ENCODE peak calls at places on chromosome 17, in six cellular contexts. J is stimulated activated CD4-positive, alpha-beta T cell treated with anti-CD3 and anti-CD28 coated beads, Interleukin-1b, Interleukin-23, amount 100 ng/mL, for 1 hour; M is CD8-positive, alpha-beta T cell; A is psoas muscle; H is NCI-H1048; T is SW480. C is an unnamed sample.

GRCh38 chr17:17186051-17186450 is 20.1 kb downstream of the PLD6 start:
- DNase-seq in J (peak), M (no peak), A (no peak), H (no peak), T (no peak), C (no peak)

GRCh38 chr17:7446669-7447068 is 1.8 kb downstream of the CHRNB1 start:
- DNase-seq in J (no peak), M (no peak), A (no peak), H (no peak), T (no peak), C (no peak)

GRCh38 chr17:44807093-44807816 is 22.8 kb downstream of the GJC1 start:
- DNase-seq in J (no peak), M (no peak), A (no peak), H (no peak), T (no peak), C (no peak)

GRCh38 chr17:18974407-18975149 is 22.6 kb downstream of the SLC5A10 start:
- DNase-seq in J (no peak), M (no peak), A (no peak), H (no peak), T (no peak), C (no peak)

GRCh38 chr17:79628861-79629547 is 18.2 kb upstream of the RBFOX3 start:
- DNase-seq in J (no peak), M (no peak), A (peak), H (no peak), T (peak), C (no peak)

GRCh38 chr17:27207073-27207511 is 86.8 kb upstream of the WSB1 start:
- DNase-seq in J (no peak), M (no peak), A (no peak), H (no peak), T (peak), C (no peak)

GRCh38 chr17:65560628-65561371 is 648 bp downstream of the AXIN2 start:
- DNase-seq in J (peak), M (peak), A (peak), H (peak), T (peak), C (peak)

GRCh38 chr17:28549274-28550132 is 2.9 kb downstream of the UNC119 start:
- DNase-seq in J (peak), M (peak), A (no peak), H (no peak), T (no peak), C (no peak)

GRCh38 chr17:77464988-77465357 is 324.2 kb downstream of the SEC14L1 start:
- DNase-seq in J (no peak), M (no peak), A (no peak), H (no peak), T (no peak), C (no peak)

GRCh38 chr17:27577884-27578717 is 52.9 kb upstream of the LGALS9 start:
- DNase-seq in J (no peak), M (no peak), A (no peak), H (no peak), T (no peak), C (no peak)

GRCh38 chr17:71338396-71338795 is 782.4 kb upstream of the SOX9 start:
- DNase-seq in J (no peak), M (no peak), A (no peak), H (no peak), T (peak), C (no peak)

GRCh38 chr17:71866095-71866494 is 254.7 kb upstream of the SOX9 start:
- DNase-seq in J (no peak), M (no peak), A (no peak), H (no peak), T (no peak), C (no peak)

GRCh38 chr17:31677036-31677435 is 182.0 kb downstream of the COPRS start:
- DNase-seq in J (no peak), M (no peak), A (no peak), H (no peak), T (no peak), C (no peak)

GRCh38 chr17:27236710-27237315 is 57.1 kb upstream of the WSB1 start:
- DNase-seq in J (peak), M (peak), A (peak), H (peak), T (peak), C (no peak)

GRCh38 chr17:42163113-42163512 is 8.3 kb upstream of the RAB5C start:
- DNase-seq in J (peak), M (no peak), A (no peak), H (no peak), T (no peak), C (no peak)

GRCh38 chr17:75557852-75558665 is 29.5 kb upstream of the MYO15B start:
- DNase-seq in J (no peak), M (no peak), A (no peak), H (no peak), T (no peak), C (no peak)

GRCh38 chr17:39082482-39082881 is 69.0 kb downstream of the PLXDC1 start:
- DNase-seq in J (no peak), M (no peak), A (no peak), H (no peak), T (no peak), C (no peak)

GRCh38 chr17:10754109-10754508 is 24.3 kb upstream of the TMEM220 start:
- DNase-seq in J (no peak), M (no peak), A (no peak), H (no peak), T (peak), C (no peak)

GRCh38 chr17:37729905-37730304 is 15.0 kb downstream of the HNF1B start:
- DNase-seq in J (no peak), M (no peak), A (no peak), H (no peak), T (no peak), C (no peak)

GRCh38 chr17:63774141-63774981 is at the start of gene DDX42:
- DNase-seq in J (no peak), M (peak), A (peak), H (no peak), T (peak), C (peak)

GRCh38 chr17:50830994-50831393 is 4.4 kb upstream of the WFIKKN2 start:
- DNase-seq in J (no peak), M (no peak), A (no peak), H (no peak), T (no peak), C (no peak)

GRCh38 chr17:1180958-1181768 is 1.4 kb upstream of the ABR start:
- DNase-seq in J (no peak), M (no peak), A (no peak), H (no peak), T (no peak), C (no peak)

GRCh38 chr17:3635474-3636153 is 436 bp downstream of the SHPK start:
- DNase-seq in J (peak), M (no peak), A (no peak), H (no peak), T (no peak), C (no peak)

GRCh38 chr17:45123076-45123770 is 9.1 kb downstream of the PLCD3 start:
- DNase-seq in J (no peak), M (no peak), A (no peak), H (no peak), T (no peak), C (no peak)

GRCh38 chr17:62093188-62094155 is 28.4 kb upstream of the MED13 start:
- DNase-seq in J (no peak), M (no peak), A (no peak), H (no peak), T (peak), C (no peak)

GRCh38 chr17:59423137-59423703 is 91.8 kb downstream of the YPEL2 start:
- DNase-seq in J (no peak), M (no peak), A (peak), H (no peak), T (no peak), C (no peak)

GRCh38 chr17:77798481-77798880 is 160.0 kb upstream of the TNRC6C start:
- DNase-seq in J (no peak), M (no peak), A (no peak), H (no peak), T (no peak), C (no peak)

GRCh38 chr17:15418781-15419180 is 48.6 kb downstream of the CDRT4 start:
- DNase-seq in J (no peak), M (no peak), A (no peak), H (no peak), T (no peak), C (no peak)